ENCODE peak calls at places on chromosomes 12 and 14, in five cellular contexts. N, Q, P, Y and U are unnamed samples.
A peak's percentile ranks its signal among the peaks of the same experiment; 100 is the strongest.

GRCh38 chr12:87687362-87687761 is 341.8 kb downstream of the C12orf50 start:
- DNase-seq in P (no peak), Q (no peak), Y (peak; percentile 30), N (peak; percentile 50), U (no peak)

GRCh38 chr12:16198884-16199283 is 78.6 kb downstream of the SLC15A5 start:
- DNase-seq in P (no peak), N (no peak), Q (no peak), Y (no peak), U (peak; percentile 2)

GRCh38 chr14:63524537-63525155 is 18.5 kb downstream of the PPP2R5E start:
- DNase-seq in Y (no peak), P (no peak), N (no peak), Q (no peak), U (no peak)

GRCh38 chr12:74144396-74144795 is 393.2 kb upstream of the ATXN7L3B start:
- DNase-seq in P (no peak), Q (no peak), N (no peak), Y (no peak), U (no peak)

GRCh38 chr12:8047842-8048241 is 15.3 kb downstream of the FOXJ2 start:
- DNase-seq in P (no peak), Y (no peak), N (no peak), Q (no peak), U (no peak)

GRCh38 chr12:57270966-57271470 is 20.0 kb upstream of the STAC3 start:
- DNase-seq in Q (no peak), N (peak; percentile 29), Y (peak; percentile 54), P (no peak), U (peak; percentile 90)

GRCh38 chr12:127223011-127223410 is 1044.0 kb upstream of the TMEM132C start:
- DNase-seq in Q (no peak), P (no peak), Y (no peak), N (no peak), U (no peak)

GRCh38 chr12:108338915-108339657 is at the start of gene CMKLR1:
- DNase-seq in Q (no peak), N (no peak), Y (no peak), P (peak; percentile 82), U (no peak)

GRCh38 chr14:77580964-77581505 is 35.4 kb downstream of the SPTLC2 start:
- DNase-seq in Y (no peak), Q (no peak), P (no peak), N (no peak), U (peak; percentile 50)

GRCh38 chr14:85596562-85596961 is 66.6 kb downstream of the FLRT2 start:
- DNase-seq in P (no peak), N (no peak), Q (no peak), Y (no peak), U (no peak)

GRCh38 chr12:116391501-116391900 is 114.0 kb upstream of the MED13L start:
- DNase-seq in Y (no peak), P (no peak), N (no peak), Q (no peak), U (no peak)

GRCh38 chr12:108798551-108799221 is 58.7 kb downstream of the SSH1 start:
- DNase-seq in N (no peak), Y (no peak), P (peak; percentile 95), Q (no peak), U (no peak)

DNA sequence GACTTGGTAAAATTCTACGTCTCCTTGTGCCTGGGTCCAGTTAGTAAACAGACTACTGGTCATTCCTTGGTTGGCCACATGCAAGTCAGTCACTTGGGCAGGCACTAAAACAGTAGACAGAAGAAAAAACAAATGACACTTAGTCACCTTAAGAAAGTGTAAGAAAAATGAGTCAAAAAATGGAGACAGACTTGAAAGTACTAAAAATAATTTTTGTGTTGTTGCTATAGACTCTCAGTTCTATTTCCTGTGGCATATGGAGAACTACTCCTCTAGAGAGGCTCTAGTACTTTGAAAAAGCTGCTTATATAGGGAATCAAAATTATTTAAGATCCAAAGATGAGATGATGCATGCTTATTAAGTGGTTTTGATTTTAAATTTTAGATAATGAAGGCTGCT is 56.0 kb downstream of the PTPRB start:
- DNase-seq in Q (no peak), Y (no peak), N (no peak), P (no peak), U (no peak)
- H3K27ac ChIP-seq in Q (no peak overlapping the region), Y (no peak overlapping the region), N (no peak overlapping the region), P (no peak overlapping the region), U (no peak overlapping the region)

GRCh38 chr12:1573960-1574862 is 20.2 kb downstream of the FBXL14 start:
- DNase-seq in Q (no peak), Y (no peak), P (no peak), N (peak; percentile 32), U (peak; percentile 55)

GRCh38 chr12:1575799-1576401 is 18.5 kb downstream of the FBXL14 start:
- DNase-seq in N (no peak), Q (no peak), P (no peak), Y (no peak), U (no peak)

GRCh38 chr12:1574863-1575254 is 19.5 kb downstream of the FBXL14 start:
- DNase-seq in Q (no peak), Y (no peak), N (no peak), P (no peak), U (no peak)

GRCh38 chr12:1575287-1575798 is 19.0 kb downstream of the FBXL14 start:
- DNase-seq in Q (no peak), P (no peak), Y (no peak), N (no peak), U (peak; percentile 39)

DNA sequence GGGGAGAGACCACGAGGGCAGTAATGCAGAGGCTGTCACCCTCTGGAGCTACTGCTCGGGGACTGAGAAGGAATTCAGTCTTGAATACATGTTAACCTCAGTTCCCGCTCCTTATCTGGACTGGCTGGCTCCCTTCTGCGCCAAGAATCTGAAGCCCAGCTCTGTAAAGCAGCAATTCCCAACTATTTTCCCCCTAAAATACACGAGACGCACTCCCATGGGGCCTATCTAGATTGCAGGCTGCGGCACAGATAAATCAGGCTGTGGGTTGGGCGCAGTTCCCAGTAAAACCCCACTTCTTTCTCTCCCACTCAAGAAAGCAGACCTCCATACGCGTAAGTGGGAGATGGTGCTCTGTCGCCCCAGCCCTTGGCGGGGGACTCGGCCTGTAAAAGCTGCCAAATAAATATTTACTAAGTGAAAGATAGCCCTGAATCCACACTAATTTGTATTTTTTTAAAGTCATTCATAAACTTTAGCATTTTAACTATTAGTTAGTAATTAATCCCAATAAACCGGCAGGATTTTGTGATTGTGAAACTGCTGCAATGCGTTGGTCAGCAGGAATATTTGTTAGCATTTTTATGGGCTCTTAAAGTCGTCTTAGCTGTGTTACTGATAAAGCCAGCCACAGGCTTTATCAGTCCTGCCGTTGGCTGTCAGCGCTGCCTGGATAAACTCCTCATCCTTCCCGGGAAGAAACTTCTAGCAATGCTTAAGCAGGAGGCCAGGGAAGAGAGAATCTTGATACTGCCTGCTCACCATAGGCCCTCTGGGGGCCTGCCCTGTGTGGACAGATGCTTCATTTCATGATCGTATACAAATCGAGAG is 17.8 kb downstream of the FBXL14 start:
- DNase-seq in P (peak; percentile 77), Y (peak; percentile 85), N (no peak), Q (no peak), U (peak; percentile 51)
- H3K4me3 ChIP-seq in P (peak overlapping the region; percentile 15), Y (no peak overlapping the region), N (no peak overlapping the region), Q (no peak overlapping the region), U (peak overlapping the region; percentile 21)

GRCh38 chr12:132950844-132951535 is 5.1 kb downstream of the ZNF605 start:
- DNase-seq in P (no peak), Q (no peak), N (no peak), Y (no peak), U (no peak)
- H3K9me3 ChIP-seq in P (peaks cover 46% of the 10 kb centered on the region), Q (peaks cover 20% of the 10 kb centered on the region), N (peaks cover 85% of the 10 kb centered on the region), Y (no peaks in the 10 kb centered on the region), U (peaks cover 14% of the 10 kb centered on the region)

GRCh38 chr12:96886998-96887677 is 19.9 kb upstream of the NEDD1 start:
- DNase-seq in N (no peak), Q (no peak), Y (peak; percentile 31), P (no peak), U (no peak)
- H3K27ac ChIP-seq in N (no peak overlapping the region), Q (no peak overlapping the region), Y (no peak overlapping the region), P (peak overlapping the region; percentile 35), U (no peak overlapping the region)

DNA sequence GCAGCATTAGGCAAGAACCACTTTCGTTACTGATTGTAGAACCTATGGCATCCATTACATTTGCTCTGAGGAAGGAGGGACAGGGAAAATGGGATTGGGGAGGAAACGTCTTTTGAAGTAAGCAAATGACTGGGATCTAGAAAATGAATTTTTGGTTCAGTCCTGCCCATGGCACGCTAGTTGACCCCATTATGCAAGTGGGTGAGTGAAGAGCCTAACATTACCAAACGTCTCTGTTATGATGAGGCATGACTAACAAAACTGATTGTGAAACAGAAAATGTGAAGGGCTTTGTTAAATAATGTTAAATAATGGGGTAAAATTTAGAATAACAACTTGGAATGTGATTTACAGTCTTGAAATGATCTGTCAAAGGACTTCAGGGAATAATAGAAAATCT is 38.9 kb downstream of the CPSF2 start:
- DNase-seq in Q (no peak), P (no peak), Y (no peak), N (peak; percentile 45), U (no peak)
- H3K4me3 ChIP-seq in Q (no peak overlapping the region), P (no peak overlapping the region), Y (no peak overlapping the region), N (no peak overlapping the region), U (no peak overlapping the region)

GRCh38 chr14:105884808-105885281 is 358.5 kb downstream of the TMEM121 start:
- DNase-seq in N (no peak), Q (no peak), P (peak; percentile 32), Y (no peak), U (no peak)

GRCh38 chr14:105880616-105881015 is 354.2 kb downstream of the TMEM121 start:
- DNase-seq in N (no peak), P (peak; percentile 43), Q (no peak), Y (no peak), U (no peak)

GRCh38 chr14:105883066-105884005 is 357.0 kb downstream of the TMEM121 start:
- DNase-seq in Y (no peak), P (peak; percentile 37), N (no peak), Q (no peak), U (no peak)

GRCh38 chr14:105881021-105881930 is 354.9 kb downstream of the TMEM121 start:
- DNase-seq in N (no peak), Y (no peak), Q (no peak), P (peak; percentile 45), U (no peak)

GRCh38 chr14:105882626-105883025 is 356.2 kb downstream of the TMEM121 start:
- DNase-seq in P (no peak), Y (no peak), Q (no peak), N (no peak), U (no peak)
- H3K9me3 ChIP-seq in P (no peaks in the 10 kb centered on the region), Y (no peaks in the 10 kb centered on the region), Q (no peaks in the 10 kb centered on the region), N (no peaks in the 10 kb centered on the region), U (no peaks in the 10 kb centered on the region)